ENCODE peak calls at places on chromosomes 2 and 18, in four cellular contexts. C, Y, R and K are unnamed samples.

GRCh38 chr2:86646865-86647264 is 23.2 kb upstream of the RNF103 start:
- DNase-seq in Y (no peak), C (no peak), R (no peak), K (no peak)

GRCh38 chr2:177211148-177211547 is 1.4 kb upstream of the HNRNPA3 start:
- DNase-seq in C (no peak), Y (no peak), R (no peak), K (no peak)

GRCh38 chr2:190941571-190941970 is 61.0 kb downstream of the GLS start:
- DNase-seq in R (no peak), Y (no peak), C (no peak), K (no peak)

GRCh38 chr18:31950620-31951019 is 7.7 kb upstream of the TRAPPC8 start:
- DNase-seq in Y (no peak), R (no peak), C (no peak), K (no peak)

GRCh38 chr2:174553811-174554493 is 43.7 kb downstream of the WIPF1 start:
- DNase-seq in Y (no peak), C (no peak), R (no peak), K (no peak)

GRCh38 chr2:148716378-148716777 is 71.8 kb downstream of the EPC2 start:
- DNase-seq in R (no peak), C (no peak), Y (no peak), K (no peak)

GRCh38 chr2:6970976-6971480 is 53.8 kb downstream of the RNF144A start:
- DNase-seq in C (no peak), Y (no peak), R (no peak), K (no peak)

GRCh38 chr2:178514664-178515063 is 34.4 kb downstream of the PLEKHA3 start:
- DNase-seq in C (no peak), R (peak), Y (no peak), K (no peak)

GRCh38 chr2:8631465-8632005 is 50.3 kb upstream of the ID2 start:
- DNase-seq in Y (no peak), R (no peak), C (no peak), K (no peak)

GRCh38 chr2:161965994-161966393 is 108.0 kb downstream of the DPP4 start:
- DNase-seq in Y (no peak), R (no peak), C (no peak), K (no peak)